ENCODE peak calls at places on chromosome 12, in seven cellular contexts. Q, S, N, Z, C, A and J are unnamed samples.

GRCh38 chr12:44464180-44464579 is 411.9 kb downstream of the NELL2 start:
- DNase-seq in A (no peak), C (no peak), Q (no peak), S (no peak), N (no peak), Z (no peak), J (no peak)

GRCh38 chr12:70698345-70698744 is 61.1 kb upstream of the PTPRB start:
- DNase-seq in Z (no peak), Q (no peak), C (no peak), N (no peak), A (no peak), S (no peak), J (no peak)

GRCh38 chr12:46933947-46934346 is 108.2 kb upstream of the SLC38A4 start:
- DNase-seq in A (peak), Z (no peak), N (no peak), C (peak), Q (peak), S (no peak), J (no peak)

GRCh38 chr12:107330901-107331431 is 237.6 kb upstream of the CRY1 start:
- DNase-seq in Z (no peak), Q (no peak), C (no peak), S (no peak), N (no peak), A (no peak), J (no peak)

GRCh38 chr12:111034911-111035577 is 114.7 kb upstream of the MYL2 start:
- DNase-seq in N (no peak), Q (no peak), C (no peak), A (no peak), Z (peak), S (no peak), J (no peak)

GRCh38 chr12:95739561-95740313 is 50.8 kb downstream of the NTN4 start:
- DNase-seq in A (no peak), Z (no peak), C (no peak), S (peak), Q (no peak), N (peak), J (no peak)

GRCh38 chr12:103457471-103457870 is 38.3 kb downstream of the C12orf42 start:
- DNase-seq in N (no peak), A (no peak), Q (no peak), S (no peak), C (no peak), Z (no peak), J (no peak)

GRCh38 chr12:98808243-98808895 is 163.3 kb downstream of the APAF1 start:
- DNase-seq in Q (no peak), A (no peak), S (no peak), C (no peak), N (no peak), Z (no peak), J (no peak)

GRCh38 chr12:107734139-107734538 is 26.8 kb downstream of the PRDM4 start:
- DNase-seq in A (no peak), Q (no peak), S (no peak), Z (no peak), C (no peak), N (no peak), J (no peak)